ENCODE peak calls at places on chromosomes 11 and 22, in five cellular contexts. G is SK-N-SH, N is K562, F is HCT116, B is GM12878. W is an unnamed sample.

GRCh38 chr11:121191787-121192186 is 90.7 kb downstream of the TECTA start:
- DNase-seq in B (no peak), F (no peak), G (no peak), N (no peak), W (no peak)

GRCh38 chr11:90947930-90948329 is 725.1 kb upstream of the CHORDC1 start:
- DNase-seq in N (no peak), F (no peak), B (no peak), G (no peak), W (no peak)

GRCh38 chr22:26414347-26414746 is 14.7 kb upstream of the ASPHD2 start:
- DNase-seq in G (no peak), B (no peak), F (no peak), N (no peak), W (no peak)

GRCh38 chr11:78465169-78465942 is 47.7 kb upstream of the GAB2 start:
- DNase-seq in N (no peak), G (no peak), F (no peak), B (peak), W (no peak)

GRCh38 chr11:45982656-45983470 is 60.4 kb downstream of the LARGE2 start:
- DNase-seq in N (peak), F (peak), B (no peak), G (peak), W (no peak)

GRCh38 chr11:34303028-34303427 is 54.8 kb downstream of the ABTB2 start:
- DNase-seq in B (no peak), F (no peak), N (no peak), G (no peak), W (no peak)

GRCh38 chr22:50563410-50564160 is 866 bp upstream of the SYCE3 start:
- DNase-seq in B (no peak), G (peak), N (no peak), F (no peak), W (no peak)

GRCh38 chr11:119166368-119167076 is 2.0 kb upstream of the NLRX1 start:
- DNase-seq in G (no peak), B (no peak), F (no peak), N (no peak), W (peak)

DNA sequence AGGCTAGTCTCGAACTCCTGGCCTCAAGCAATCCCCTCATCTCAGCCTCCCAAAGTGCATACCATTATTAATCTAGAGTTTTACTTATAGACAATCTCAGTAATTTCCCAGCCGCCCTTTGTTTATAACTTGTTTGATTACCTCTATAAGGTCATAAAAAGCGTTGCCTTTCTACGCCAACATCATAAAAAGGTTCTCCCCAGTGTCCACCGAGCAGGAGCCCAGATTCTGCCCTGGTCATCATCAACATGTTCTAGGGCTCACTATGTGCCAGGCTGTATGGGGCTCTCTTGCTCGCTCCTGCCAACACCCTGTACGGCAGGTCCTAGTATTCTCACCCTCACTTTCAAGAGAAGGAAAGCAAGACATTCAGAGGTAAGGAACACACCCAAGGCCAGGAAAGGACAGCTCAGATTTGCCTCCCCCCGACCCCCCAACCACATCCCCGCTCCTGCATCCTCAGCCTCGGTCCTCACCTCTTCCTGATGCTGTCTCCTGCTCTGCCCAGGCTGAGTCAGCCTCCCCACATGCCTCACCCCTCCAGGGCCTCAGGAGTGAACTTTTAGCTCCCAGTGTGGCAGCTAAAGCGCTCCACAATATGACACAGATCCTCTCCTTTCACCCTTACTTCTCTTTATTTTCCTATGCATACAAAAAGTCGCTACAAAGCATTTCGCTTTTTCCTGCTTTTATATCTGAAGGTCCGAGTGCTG is 14.3 kb downstream of the ARFGAP3 start:
- DNase-seq in F (no peak), N (no peak), G (no peak), B (no peak), W (no peak)
- TF ChIP-seq SIN3A in F (no peak), N (no peak), G (no peak), B (no peak), W (no peak)

DNA sequence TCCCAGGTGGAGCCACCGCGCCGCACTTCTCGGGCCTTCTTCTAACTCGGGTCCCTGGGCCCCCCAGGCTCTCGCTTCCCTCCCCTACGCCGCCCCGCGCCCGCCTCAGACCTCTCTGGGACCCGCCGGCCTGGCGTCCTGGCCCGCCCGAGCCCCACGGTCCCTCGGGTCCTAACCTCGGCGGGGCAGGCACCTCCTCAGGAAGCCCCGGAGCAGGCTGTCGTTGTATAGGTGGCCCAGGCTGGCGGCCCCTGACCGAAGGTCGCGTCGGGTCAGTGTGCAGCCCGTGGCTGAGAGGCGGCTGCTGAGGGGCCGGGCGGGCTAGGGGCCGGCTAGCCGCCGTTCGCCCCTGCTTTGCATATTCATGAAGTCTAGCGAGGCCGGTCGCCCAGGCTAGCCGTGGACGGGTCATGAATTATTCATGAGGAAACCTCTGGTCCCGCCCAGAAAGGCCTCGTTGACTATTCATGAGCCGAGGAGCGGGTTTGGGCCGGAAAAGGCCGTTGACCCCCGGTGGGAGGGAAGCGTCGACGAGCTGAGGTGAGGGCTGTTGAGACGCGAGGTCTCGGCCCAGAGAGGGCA is at the start of gene HORMAD2:
- DNase-seq in G (no peak), N (no peak), B (no peak), F (no peak), W (no peak)
- H3K4me3 ChIP-seq in G (no peak), N (no peak), B (no peak), F (no peak), W (no peak)

DNA sequence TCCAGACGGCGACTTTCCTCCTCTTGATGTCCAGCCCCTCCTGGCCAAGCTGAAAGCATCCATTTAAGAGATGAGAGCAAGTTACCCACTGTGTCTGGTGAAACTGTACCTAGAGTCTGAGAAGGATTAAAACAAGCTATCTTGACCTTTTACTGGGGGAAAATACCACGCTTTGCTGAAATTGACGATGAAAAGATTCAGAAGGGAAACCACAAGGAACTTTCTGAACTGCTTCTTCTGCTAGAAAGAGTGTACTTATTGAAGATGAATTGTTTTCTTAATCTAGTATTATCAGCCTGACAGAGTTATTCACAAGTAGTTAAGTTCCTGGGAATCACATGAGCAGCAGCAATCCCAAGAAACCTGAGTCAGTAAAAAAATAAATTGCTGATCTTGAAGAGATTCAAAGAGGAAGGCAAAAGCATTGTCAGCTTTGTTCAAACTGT is 13.1 kb upstream of the MS4A6A start:
- DNase-seq in N (peak), B (peak), G (no peak), F (no peak), W (no peak)
- TF ChIP-seq POLR2AphosphoS5 in N (no peak), B (no peak), G (no peak), F (no peak), W (no peak)

DNA sequence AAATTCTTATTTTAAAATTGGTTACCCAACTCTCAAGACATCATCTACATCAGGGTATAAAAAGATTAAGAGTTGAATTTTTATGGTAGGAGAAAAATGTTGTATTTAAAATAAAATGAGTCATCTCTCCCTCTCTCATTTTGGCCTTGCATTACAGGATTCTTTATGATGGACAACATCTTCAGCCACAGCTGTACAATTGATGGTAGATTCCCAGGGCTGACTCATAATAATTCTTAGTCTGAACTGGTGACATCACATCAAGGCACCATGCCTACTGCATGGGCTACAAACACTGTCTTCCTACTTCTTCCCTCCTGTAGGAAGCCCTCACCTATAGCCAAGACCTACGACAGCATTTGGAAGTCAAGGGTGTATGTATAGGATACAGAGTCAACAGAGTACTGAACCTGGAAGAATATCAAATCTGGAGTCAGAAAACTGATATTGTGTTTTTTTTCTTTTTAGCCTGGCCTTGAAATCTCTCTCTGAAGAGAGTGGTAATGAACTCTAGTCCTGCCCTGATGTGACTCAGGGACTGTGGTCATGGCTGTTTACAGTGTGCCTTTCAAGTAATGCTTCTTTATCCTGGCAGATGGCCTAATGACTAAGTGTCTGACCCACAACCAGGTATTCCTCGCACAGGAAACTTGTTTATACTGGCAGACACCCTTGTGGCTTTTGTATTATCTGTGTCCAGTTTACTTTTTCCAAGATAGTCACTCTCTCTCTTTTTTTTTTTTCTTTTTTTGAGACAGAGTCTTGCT is 32.5 kb downstream of the MRGPRX2 start:
- DNase-seq in B (no peak), F (peak), N (no peak), G (no peak), W (peak)
- TF ChIP-seq SIN3A in B (no peak), F (peak), N (no peak), G (no peak), W (no peak)